ENCODE peak calls at places on chromosomes 7 and 10, in four cellular contexts. H is hepatocyte, Y is PC-9, K is GM23248. Q is an unnamed sample.

GRCh38 chr7:71867626-71868025 is 544.5 kb downstream of the CALN1 start:
- DNase-seq in H (no peak), K (no peak), Y (no peak), Q (no peak)

GRCh38 chr7:134513169-134513752 is 14.1 kb upstream of the AKR1B10 start:
- DNase-seq in H (peak; percentile 74), Y (peak; percentile 80), K (peak; percentile 81), Q (no peak)

GRCh38 chr7:83806538-83806937 is 157.6 kb upstream of the SEMA3E start:
- DNase-seq in H (no peak), Y (no peak), K (no peak), Q (no peak)

GRCh38 chr10:851891-852290 is 79.6 kb downstream of the LARP4B start:
- DNase-seq in H (no peak), K (no peak), Y (no peak), Q (no peak)

GRCh38 chr10:77077546-77077945 is 560.1 kb downstream of the KCNMA1 start:
- DNase-seq in K (no peak), Y (peak; percentile 10), H (no peak), Q (no peak)

GRCh38 chr10:89275383-89275782 is 23.8 kb upstream of the LIPA start:
- DNase-seq in K (peak; percentile 60), H (no peak), Y (peak; percentile 85), Q (no peak)

GRCh38 chr10:71761105-71761511 is 12.2 kb downstream of the VSIR start:
- DNase-seq in H (no peak), K (no peak), Y (no peak), Q (no peak)

GRCh38 chr7:12943781-12944180 is 256.3 kb downstream of the ARL4A start:
- DNase-seq in Y (peak; percentile 41), K (no peak), H (no peak), Q (no peak)

GRCh38 chr7:27377988-27378387 is 135.4 kb downstream of the EVX1 start:
- DNase-seq in H (no peak), Y (no peak), K (no peak), Q (no peak)

GRCh38 chr10:111113961-111114830 is 37.4 kb downstream of the ADRA2A start:
- DNase-seq in H (no peak), K (peak; percentile 89), Y (no peak), Q (no peak)

GRCh38 chr10:620417-620816 is 69.1 kb downstream of the DIP2C start:
- DNase-seq in H (no peak), K (no peak), Y (no peak), Q (no peak)

GRCh38 chr7:44288811-44289340 is 36.5 kb downstream of the CAMK2B start:
- DNase-seq in H (no peak), Y (no peak), K (no peak), Q (no peak)

DNA sequence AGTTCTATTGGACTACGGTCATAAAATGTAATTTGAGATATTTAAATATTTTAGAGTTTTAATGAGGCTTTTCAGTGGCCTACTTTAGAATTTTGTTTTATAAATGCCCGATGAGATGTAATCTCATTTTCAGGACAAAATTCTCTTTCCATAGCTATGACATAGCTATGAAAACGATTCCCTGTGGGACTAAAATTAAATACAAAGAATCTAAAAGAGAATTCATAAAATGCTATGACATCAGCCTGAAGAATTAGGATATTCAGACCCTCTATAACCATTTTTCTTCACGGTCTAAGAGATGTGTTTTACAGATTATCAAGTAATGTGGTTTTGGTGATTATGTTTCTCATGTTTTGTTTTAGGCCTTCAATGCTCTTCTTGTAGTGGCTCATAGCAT is 48.2 kb upstream of the ODAD2 start:
- DNase-seq in H (no peak), Y (no peak), K (no peak), Q (peak; percentile 23)
- H3K4me3 ChIP-seq in H (no peak overlapping the region), Y (no peak overlapping the region), K (no peak overlapping the region), Q (no peak overlapping the region)

DNA sequence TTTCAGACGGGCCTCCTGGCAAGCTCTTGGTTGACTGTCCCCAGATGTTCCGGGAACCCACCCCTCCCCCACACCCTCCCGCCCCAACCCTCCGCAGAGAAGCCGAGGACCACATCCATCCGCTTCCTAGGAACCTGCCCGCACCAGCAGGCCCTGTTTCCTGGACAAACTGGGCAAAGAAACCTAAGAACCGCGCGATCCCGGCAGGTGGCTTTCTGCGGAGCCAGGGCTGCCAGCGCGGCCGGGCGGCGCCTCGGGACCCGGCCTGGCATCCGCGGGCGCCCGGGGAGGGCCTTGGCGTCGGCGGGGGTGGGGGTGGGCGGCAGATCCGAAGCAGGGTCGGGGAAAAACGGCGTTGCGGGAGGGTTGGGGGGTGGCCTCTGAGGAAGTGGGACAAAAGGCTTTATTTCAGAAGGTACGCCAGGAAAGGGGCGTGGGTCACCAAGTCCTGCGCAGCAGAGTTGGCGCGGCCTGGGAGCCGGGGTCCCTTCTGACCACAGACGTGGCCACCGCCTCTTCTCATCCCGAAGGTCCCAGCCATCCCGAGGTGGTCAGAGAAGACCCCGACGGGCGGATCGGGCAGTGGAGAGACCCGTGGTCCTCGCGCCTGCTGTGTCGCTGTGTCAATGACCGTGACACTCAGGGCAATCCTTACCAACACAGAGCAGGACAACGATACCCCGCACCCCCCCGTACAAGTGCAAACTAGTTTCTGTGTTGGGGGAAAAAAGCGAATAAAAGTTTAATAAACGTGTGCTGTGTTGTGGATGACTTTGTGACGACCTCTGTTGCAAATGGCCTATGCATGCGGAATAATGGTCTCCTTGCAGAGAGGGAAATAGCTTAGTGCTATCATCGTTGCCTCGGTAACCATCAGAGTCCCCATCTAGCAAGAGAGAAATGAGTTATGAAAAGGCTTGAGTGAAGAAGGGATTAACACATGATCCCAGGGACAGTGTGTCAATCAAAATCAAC is 19.5 kb upstream of the GATA3 start:
- DNase-seq in K (no peak), H (no peak), Y (peak; percentile 60), Q (peak; percentile 55)
- TF ChIP-seq EZH2 in K (no peak), H (no peak), Y (no peak), Q (peak; percentile 92)

GRCh38 chr7:157299317-157299612 is 37.5 kb upstream of the DNAJB6 start:
- DNase-seq in Y (no peak), H (no peak), K (no peak), Q (no peak)
- H3K4me3 ChIP-seq in Y (no peak overlapping the region), H (no peak overlapping the region), K (no peak overlapping the region), Q (no peak overlapping the region)

DNA sequence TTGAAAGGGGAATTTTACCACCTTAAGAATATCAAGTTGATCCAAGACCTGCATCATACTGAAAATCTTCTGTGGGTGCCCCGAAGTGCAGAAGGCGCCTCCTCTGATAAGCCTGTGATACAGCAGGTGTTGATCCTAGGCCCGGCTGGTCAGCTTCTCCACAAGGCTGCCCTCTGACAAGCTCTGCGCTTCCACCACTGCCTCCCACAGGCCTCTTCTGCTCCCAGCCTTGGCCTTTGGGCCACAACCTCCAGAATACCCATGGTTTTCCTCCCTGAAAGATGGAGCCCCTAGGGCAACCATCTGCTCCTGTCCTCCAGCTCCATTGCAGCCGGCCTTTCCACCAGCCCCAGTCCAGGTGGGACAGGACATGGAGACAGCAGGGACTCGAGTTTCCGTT is 5.6 kb upstream of the OGDHL start:
- DNase-seq in H (no peak), Y (no peak), K (no peak), Q (no peak)
- TF ChIP-seq EZH2 in H (no peak), Y (no peak), K (no peak), Q (no peak)

GRCh38 chr10:5711637-5712036 is 27.0 kb downstream of the TASOR2 start:
- DNase-seq in Y (no peak), H (no peak), K (no peak), Q (no peak)

GRCh38 chr10:5709865-5710264 is 25.2 kb downstream of the TASOR2 start:
- DNase-seq in Y (no peak), H (no peak), K (no peak), Q (no peak)

GRCh38 chr10:5708356-5708755 is 23.7 kb downstream of the TASOR2 start:
- DNase-seq in K (no peak), Y (no peak), H (no peak), Q (no peak)

GRCh38 chr10:5710854-5711253 is 26.2 kb downstream of the TASOR2 start:
- DNase-seq in K (peak; percentile 6), H (no peak), Y (no peak), Q (no peak)
- H3K4me3 ChIP-seq in K (peak overlapping the region; percentile 4), H (no peak overlapping the region), Y (no peak overlapping the region), Q (no peak overlapping the region)

GRCh38 chr7:155470186-155470487 is 12.2 kb downstream of the EN2 start:
- DNase-seq in K (no peak), Y (no peak), H (no peak), Q (no peak)
- TF ChIP-seq EZH2 in K (no peak), Y (no peak), H (no peak), Q (no peak)

DNA sequence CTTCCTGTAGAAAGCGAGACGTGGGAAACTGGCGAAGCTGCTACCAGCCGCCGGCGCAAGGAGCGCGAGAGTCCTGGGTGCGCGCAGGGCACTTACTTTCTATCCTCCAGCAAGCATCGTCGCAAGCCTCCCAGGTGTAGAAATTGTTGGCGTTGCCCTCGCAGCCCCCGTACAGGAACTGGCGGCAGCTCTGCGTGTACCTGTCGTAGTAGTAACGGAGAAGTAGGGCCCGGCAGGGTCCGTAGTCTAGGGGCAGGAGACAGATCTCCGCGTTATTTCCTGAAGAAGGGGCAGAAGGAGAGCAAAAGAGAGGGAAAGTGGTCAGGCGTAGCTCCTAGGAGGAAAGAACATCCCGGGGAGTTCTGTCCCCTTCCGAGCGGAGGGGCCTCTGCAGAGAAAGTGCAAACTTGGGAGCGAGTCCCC is 501 bp downstream of the TFPI2 start:
- DNase-seq in K (peak; percentile 85), H (peak; percentile 56), Y (peak; percentile 56), Q (peak; percentile 62)
- H3K4me3 ChIP-seq in K (peak overlapping the region; percentile 83), H (peak overlapping the region; percentile 68), Y (peak overlapping the region; percentile 91), Q (peak overlapping the region; percentile 93)

GRCh38 chr10:16521311-16522016 is at the start of gene C1QL3:
- DNase-seq in Y (no peak), K (peak; percentile 64), H (peak; percentile 53), Q (peak; percentile 10)

GRCh38 chr10:16520900-16521299 is 779 bp downstream of the C1QL3 start:
- DNase-seq in H (peak; percentile 51), K (peak; percentile 55), Y (no peak), Q (no peak)

GRCh38 chr10:16518822-16519221 is 2.9 kb downstream of the C1QL3 start:
- DNase-seq in K (no peak), H (no peak), Y (no peak), Q (no peak)

GRCh38 chr10:16519250-16519907 is 2.3 kb downstream of the C1QL3 start:
- DNase-seq in Y (no peak), H (no peak), K (no peak), Q (no peak)

DNA sequence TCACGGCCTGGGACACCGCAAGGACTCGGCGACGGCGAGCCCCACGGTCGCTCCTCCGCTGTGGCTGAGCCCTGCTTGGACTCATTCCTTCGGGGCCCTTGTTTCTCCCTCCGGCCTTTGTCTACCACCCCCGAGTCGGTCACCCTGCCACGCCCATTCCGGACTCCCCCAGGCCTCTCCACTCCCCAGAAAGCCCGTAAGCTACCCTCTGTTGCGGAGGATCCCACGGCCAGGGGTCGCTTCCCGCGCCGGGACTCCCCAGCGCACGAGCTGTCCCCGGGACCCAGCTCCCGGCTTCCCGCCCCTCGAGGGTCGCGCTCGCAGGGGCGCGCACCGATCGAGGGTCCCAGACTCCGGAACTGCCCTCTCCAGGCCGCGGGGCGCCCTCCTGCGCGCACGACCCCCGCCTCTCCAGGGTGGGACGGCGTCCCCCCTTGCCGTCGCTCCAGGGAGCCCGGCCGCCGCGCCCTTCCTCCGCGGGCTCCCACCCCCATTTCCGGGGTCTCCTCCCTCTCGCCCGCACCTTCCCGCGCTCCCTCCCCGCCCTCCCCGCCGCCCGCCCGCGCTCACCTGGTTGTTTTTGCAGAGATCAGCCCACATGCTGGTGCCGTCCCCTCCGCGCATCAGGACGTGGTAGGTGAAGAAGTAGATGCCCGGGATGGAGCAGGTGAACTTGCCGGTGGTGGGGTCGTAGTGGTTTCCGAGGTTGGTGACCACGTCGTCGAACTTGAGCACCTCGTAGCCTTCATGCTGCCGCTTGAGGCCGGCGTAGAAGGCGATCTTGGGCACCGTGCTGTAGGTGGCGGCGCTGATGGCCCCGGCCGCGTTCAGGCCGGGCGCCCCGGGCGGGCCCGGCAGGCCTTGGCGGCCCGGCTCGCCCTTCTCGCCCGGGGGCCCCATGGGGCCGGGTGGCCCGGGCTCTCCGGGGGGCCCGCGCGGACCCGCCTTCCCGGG is 1.5 kb downstream of the C1QL3 start:
- DNase-seq in Y (no peak), H (peak; percentile 8), K (peak; percentile 23), Q (no peak)
- TF ChIP-seq EZH2 in Y (no peak), H (peak; percentile 83), K (peak; percentile 63), Q (peak; percentile 79)